ENCODE peak calls at places on chromosomes 5 and 9, in nine cellular contexts. I is heart right ventricle, X is ovary, W is cardiac fibroblast, N is WTC11, O is RWPE1, E is prostate gland, U is HCT116, H is lung. F is an unnamed sample.

GRCh38 chr5:126462239-126463014 is 39.2 kb downstream of the GRAMD2B start:
- DNase-seq in I (peak; percentile 20), X (peak; percentile 45), W (peak; percentile 64), N (no peak), O (no peak), E (no peak), U (no peak), H (no peak), F (no peak)

GRCh38 chr9:107794259-107794658 is 304.7 kb upstream of the KLF4 start:
- DNase-seq in I (no peak), X (no peak), W (no peak), N (no peak), O (no peak), E (peak; percentile 21), U (no peak), H (no peak), F (no peak)

GRCh38 chr9:108937561-108938305 is 3.5 kb downstream of the ABITRAM start:
- DNase-seq in I (no peak), X (no peak), W (no peak), N (no peak), O (no peak), E (no peak), U (no peak), H (no peak), F (no peak)

GRCh38 chr5:84286662-84287061 is 98.0 kb downstream of the EDIL3 start:
- DNase-seq in I (no peak), X (no peak), W (no peak), N (no peak), O (no peak), E (no peak), U (no peak), H (no peak), F (no peak)

GRCh38 chr5:141508808-141509611 is 20.1 kb downstream of the PCDHGC5 start:
- DNase-seq in I (peak; percentile 56), X (peak; percentile 74), W (peak; percentile 94), N (peak; percentile 72), O (peak; percentile 96), E (no peak), U (no peak), H (peak; percentile 56), F (peak; percentile 66)

GRCh38 chr9:35728041-35728971 is 3.7 kb downstream of the TLN1 start:
- DNase-seq in I (peak; percentile 85), X (peak; percentile 72), W (peak; percentile 95), N (peak; percentile 52), O (peak; percentile 68), E (peak; percentile 41), U (no peak), H (peak; percentile 76), F (peak; percentile 80)

GRCh38 chr5:88659529-88660325 is 223.3 kb downstream of the MEF2C start:
- DNase-seq in I (no peak), X (no peak), W (no peak), N (peak; percentile 58), O (no peak), E (no peak), U (no peak), H (no peak), F (no peak)

GRCh38 chr5:43110606-43111170 is 10.0 kb upstream of the ZNF131 start:
- DNase-seq in I (no peak), X (no peak), W (no peak), N (peak; percentile 54), O (peak; percentile 9), E (no peak), U (peak; percentile 16), H (no peak), F (no peak)

GRCh38 chr5:179486596-179487051 is 63.7 kb upstream of the RUFY1 start:
- DNase-seq in I (no peak), X (no peak), W (peak; percentile 49), N (no peak), O (no peak), E (no peak), U (no peak), H (no peak), F (no peak)

GRCh38 chr5:141914154-141914743 is 9.4 kb upstream of the DELE1 start:
- DNase-seq in I (peak; percentile 25), X (peak; percentile 35), W (peak; percentile 11), N (peak; percentile 77), O (no peak), E (no peak), U (no peak), H (peak; percentile 46), F (no peak)

GRCh38 chr5:71662381-71662780 is 56.7 kb upstream of the CARTPT start:
- DNase-seq in I (no peak), X (no peak), W (no peak), N (no peak), O (no peak), E (no peak), U (no peak), H (no peak), F (no peak)

GRCh38 chr9:18721267-18722079 is 247.5 kb downstream of the ADAMTSL1 start:
- DNase-seq in I (no peak), X (no peak), W (no peak), N (no peak), O (no peak), E (no peak), U (no peak), H (peak; percentile 38), F (no peak)

GRCh38 chr5:57094753-57095683 is 78.8 kb upstream of the GPBP1 start:
- DNase-seq in I (no peak), X (no peak), W (peak; percentile 7), N (peak; percentile 81), O (no peak), E (no peak), U (no peak), H (no peak), F (no peak)

GRCh38 chr9:78314953-78315870 is 18.3 kb downstream of the PSAT1 start:
- DNase-seq in I (no peak), X (no peak), W (peak; percentile 63), N (no peak), O (no peak), E (no peak), U (no peak), H (no peak), F (no peak)

GRCh38 chr5:88551724-88552345 is 283.2 kb upstream of the TMEM161B start:
- DNase-seq in I (no peak), X (no peak), W (no peak), N (no peak), O (no peak), E (no peak), U (no peak), H (no peak), F (no peak)

GRCh38 chr5:139023276-139023675 is 148.1 kb upstream of the LRRTM2 start:
- DNase-seq in I (no peak), X (no peak), W (no peak), N (no peak), O (no peak), E (no peak), U (no peak), H (no peak), F (no peak)

GRCh38 chr9:88310310-88310980 is 77.8 kb upstream of the SPIN1 start:
- DNase-seq in I (no peak), X (no peak), W (peak; percentile 20), N (peak; percentile 65), O (no peak), E (no peak), U (no peak), H (no peak), F (no peak)

GRCh38 chr5:129966071-129966470 is 61.8 kb downstream of the CHSY3 start:
- DNase-seq in I (no peak), X (no peak), W (no peak), N (no peak), O (no peak), E (no peak), U (no peak), H (no peak), F (no peak)

GRCh38 chr9:4689687-4690104 is 10.3 kb downstream of the CDC37L1 start:
- DNase-seq in I (no peak), X (no peak), W (no peak), N (no peak), O (no peak), E (peak; percentile 26), U (no peak), H (no peak), F (no peak)

GRCh38 chr5:177370488-177371119 is 12.9 kb downstream of the RGS14 start:
- DNase-seq in I (peak; percentile 72), X (peak; percentile 77), W (peak; percentile 96), N (peak; percentile 99), O (peak; percentile 96), E (peak; percentile 87), U (peak; percentile 94), H (peak; percentile 89), F (no peak)

GRCh38 chr5:172764861-172765765 is 5.9 kb downstream of the DUSP1 start:
- DNase-seq in I (peak; percentile 100), X (peak; percentile 90), W (peak; percentile 100), N (peak; percentile 92), O (peak; percentile 99), E (peak; percentile 98), U (peak; percentile 98), H (peak; percentile 98), F (peak; percentile 99)
- TF ChIP-seq CTCF in I (no peak), X (no peak), W (no peak), N (no peak), O (no peak), E (no peak), U (no peak), H (no peak), F (no peak)

GRCh38 chr5:165808358-165808757 is 2302.9 kb downstream of the MAT2B start:
- DNase-seq in I (no peak), X (no peak), W (no peak), N (no peak), O (no peak), E (no peak), U (no peak), H (no peak), F (no peak)

GRCh38 chr5:165809914-165810313 is 2304.5 kb downstream of the MAT2B start:
- DNase-seq in I (no peak), X (no peak), W (no peak), N (no peak), O (no peak), E (no peak), U (no peak), H (no peak), F (no peak)

DNA sequence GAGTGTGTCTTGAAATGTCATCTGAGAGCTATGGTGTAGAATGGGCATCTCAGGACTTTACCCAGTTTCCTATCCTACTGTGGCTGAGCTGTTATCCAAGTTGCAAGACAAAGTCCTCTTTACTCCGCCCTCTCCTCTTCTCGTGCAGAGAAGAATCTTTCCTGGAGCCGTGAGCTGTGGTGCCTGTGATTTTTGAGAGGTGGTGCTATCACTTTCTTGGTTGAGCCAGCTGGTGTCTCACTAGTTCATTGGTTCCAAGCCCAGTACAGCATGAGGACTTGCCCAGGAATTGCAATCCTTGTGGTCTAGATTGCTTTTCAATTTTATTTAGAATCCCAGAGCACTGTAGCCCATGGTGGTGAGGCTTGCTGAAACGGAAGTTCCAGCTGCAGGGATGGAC is 2300.3 kb downstream of the MAT2B start:
- DNase-seq in I (no peak), X (no peak), W (no peak), N (peak; percentile 17), O (no peak), E (no peak), U (no peak), H (no peak), F (no peak)
- TF ChIP-seq CTCF in I (no peak), X (no peak), W (no peak), N (no peak), O (no peak), E (no peak), U (no peak), H (no peak), F (no peak)

GRCh38 chr5:157155297-157155696 is 10.8 kb downstream of the GARIN3 start:
- DNase-seq in I (no peak), X (no peak), W (no peak), N (no peak), O (no peak), E (no peak), U (no peak), H (no peak), F (no peak)
- TF ChIP-seq CTCF in I (no peak), X (no peak), W (no peak), N (no peak), O (no peak), E (no peak), U (no peak), H (no peak), F (no peak)

GRCh38 chr5:98309785-98310566 is 463.5 kb upstream of the RGMB start:
- DNase-seq in I (peak; percentile 12), X (no peak), W (peak; percentile 80), N (peak; percentile 24), O (peak; percentile 92), E (no peak), U (peak; percentile 50), H (no peak), F (no peak)
- TF ChIP-seq CTCF in I (no peak), X (no peak), W (no peak), N (no peak), O (no peak), E (no peak), U (no peak), H (no peak), F (no peak)